ENCODE peak calls at places on chromosome 2, in five cellular contexts. C, N, Z, L and K are unnamed samples.

GRCh38 chr2:62199392-62200125 is 3.6 kb downstream of the B3GNT2 start:
- DNase-seq in N (no peak), C (no peak), L (no peak), Z (peak; percentile 50), K (no peak)

GRCh38 chr2:107467414-107467813 is 359.3 kb upstream of the RGPD4 start:
- DNase-seq in Z (no peak), C (no peak), N (no peak), L (no peak), K (no peak)

GRCh38 chr2:221924551-221924950 is 352.4 kb upstream of the EPHA4 start:
- DNase-seq in L (no peak), C (no peak), N (no peak), Z (no peak), K (no peak)

GRCh38 chr2:26352892-26353291 is 6.3 kb upstream of the ADGRF3 start:
- DNase-seq in N (no peak), C (no peak), Z (peak; percentile 76), L (no peak), K (no peak)

GRCh38 chr2:161138429-161138828 is 21.8 kb upstream of the TANK start:
- DNase-seq in N (peak; percentile 17), Z (no peak), L (no peak), C (no peak), K (no peak)

GRCh38 chr2:68248806-68249205 is 3.5 kb downstream of the PPP3R1 start:
- DNase-seq in Z (no peak), C (no peak), N (no peak), L (no peak), K (no peak)

GRCh38 chr2:96342085-96342484 is 6.5 kb downstream of the NCAPH start:
- DNase-seq in Z (peak; percentile 58), L (no peak), N (peak; percentile 37), C (no peak), K (peak; percentile 26)

GRCh38 chr2:112811841-112812306 is 24.7 kb downstream of the IL1B start:
- DNase-seq in C (no peak), Z (peak; percentile 74), L (no peak), N (no peak), K (no peak)

GRCh38 chr2:128301501-128301966 is 17.1 kb downstream of the HS6ST1 start:
- DNase-seq in N (no peak), Z (peak; percentile 99), C (no peak), L (no peak), K (no peak)

GRCh38 chr2:64122358-64122757 is 21.9 kb downstream of the PELI1 start:
- DNase-seq in N (no peak), Z (no peak), L (no peak), C (no peak), K (no peak)

GRCh38 chr2:44778221-44778654 is 163.3 kb upstream of the SIX3 start:
- DNase-seq in C (no peak), L (no peak), N (no peak), Z (no peak), K (no peak)

GRCh38 chr2:132654968-132655367 is 15.0 kb downstream of the LYPD1 start:
- DNase-seq in N (no peak), L (no peak), Z (no peak), C (no peak), K (no peak)

GRCh38 chr2:118046628-118047210 is 32.8 kb upstream of the CCDC93 start:
- DNase-seq in Z (peak; percentile 81), N (no peak), L (no peak), C (no peak), K (no peak)

GRCh38 chr2:170817999-170818293 is 1.3 kb downstream of the GAD1 start:
- DNase-seq in C (no peak), Z (no peak), N (no peak), L (no peak), K (no peak)

GRCh38 chr2:54386993-54387590 is 69.0 kb upstream of the SPTBN1 start:
- DNase-seq in C (no peak), Z (peak; percentile 77), L (no peak), N (no peak), K (no peak)

GRCh38 chr2:203105996-203106395 is 91.3 kb downstream of the NBEAL1 start:
- DNase-seq in C (no peak), N (no peak), L (no peak), Z (no peak), K (no peak)

GRCh38 chr2:241069821-241070281 is 32.2 kb downstream of the MTERF4 start:
- DNase-seq in L (no peak), C (no peak), Z (no peak), N (no peak), K (no peak)

GRCh38 chr2:113892004-113892740 is 2.3 kb downstream of the ACTR3 start:
- DNase-seq in Z (no peak), C (no peak), L (no peak), N (no peak), K (no peak)

GRCh38 chr2:78145997-78146722 is 624.0 kb upstream of the LRRTM4 start:
- DNase-seq in L (no peak), N (no peak), C (no peak), Z (no peak), K (no peak)

GRCh38 chr2:23624378-23624777 is 239.4 kb downstream of the KLHL29 start:
- DNase-seq in Z (no peak), L (no peak), C (no peak), N (no peak), K (no peak)

GRCh38 chr2:14790041-14790640 is 157.6 kb downstream of the LRATD1 start:
- DNase-seq in C (no peak), N (no peak), L (no peak), Z (peak; percentile 71), K (no peak)

GRCh38 chr2:70659551-70659950 is 105.9 kb upstream of the TGFA start:
- DNase-seq in Z (no peak), L (no peak), C (no peak), N (no peak), K (no peak)

GRCh38 chr2:238093181-238094140 is 6.7 kb upstream of the ESPNL start:
- DNase-seq in C (no peak), Z (no peak), N (no peak), L (no peak), K (no peak)

GRCh38 chr2:42851186-42851585 is 58.8 kb upstream of the HAAO start:
- DNase-seq in N (no peak), Z (no peak), C (no peak), L (no peak), K (no peak)

GRCh38 chr2:80969900-80970299 is 665.3 kb upstream of the LRRTM1 start:
- DNase-seq in N (no peak), L (no peak), Z (no peak), C (no peak), K (no peak)

GRCh38 chr2:80968450-80968849 is 663.9 kb upstream of the LRRTM1 start:
- DNase-seq in N (no peak), L (no peak), C (no peak), Z (no peak), K (no peak)
- H3K9me3 ChIP-seq in N (no peaks in the 10 kb centered on the region), L (no peaks in the 10 kb centered on the region), C (no peaks in the 10 kb centered on the region), Z (no peaks in the 10 kb centered on the region), K (peaks cover 4% of the 10 kb centered on the region)

GRCh38 chr2:234202601-234203000 is 152.1 kb downstream of the SPP2 start:
- DNase-seq in C (no peak), Z (no peak), L (no peak), N (no peak), K (no peak)

GRCh38 chr2:234203135-234203984 is 152.9 kb downstream of the SPP2 start:
- DNase-seq in C (no peak), L (no peak), N (no peak), Z (peak; percentile 97), K (no peak)

GRCh38 chr2:234198976-234199375 is 148.5 kb downstream of the SPP2 start:
- DNase-seq in N (no peak), L (no peak), Z (peak; percentile 43), C (no peak), K (no peak)

GRCh38 chr2:234206738-234207137 is 156.2 kb downstream of the SPP2 start:
- DNase-seq in N (no peak), L (no peak), C (no peak), Z (no peak), K (no peak)

DNA sequence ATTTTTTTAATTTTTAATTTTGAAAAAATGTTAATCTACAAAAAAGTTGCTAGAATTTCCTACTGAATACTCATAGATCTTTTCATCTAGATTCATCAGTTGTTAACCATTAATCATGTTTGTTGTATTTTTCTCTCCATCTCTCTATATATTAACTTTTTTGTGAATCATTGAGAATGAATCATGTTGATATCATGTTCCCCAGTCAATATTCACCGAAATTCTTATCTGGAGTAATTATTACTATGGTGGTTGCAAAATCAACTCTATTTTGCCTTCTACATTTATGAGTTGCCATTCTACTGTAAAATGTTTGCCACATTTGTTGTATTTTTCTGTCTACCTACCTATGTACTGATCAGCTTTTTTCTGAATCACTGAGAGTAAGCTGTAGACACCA is 154.0 kb downstream of the SPP2 start:
- DNase-seq in L (no peak), N (no peak), Z (peak; percentile 33), C (no peak), K (no peak)
- H3K9me3 ChIP-seq in L (no peaks in the 10 kb centered on the region), N (peaks cover 3% of the 10 kb centered on the region), Z (no peaks in the 10 kb centered on the region), C (no peaks in the 10 kb centered on the region), K (no peaks in the 10 kb centered on the region)

GRCh38 chr2:13289310-13289709 is 572.6 kb downstream of the TRIB2 start:
- DNase-seq in Z (no peak), L (no peak), N (no peak), C (no peak), K (no peak)
- H3K9me3 ChIP-seq in Z (no peaks in the 10 kb centered on the region), L (no peaks in the 10 kb centered on the region), N (no peaks in the 10 kb centered on the region), C (no peaks in the 10 kb centered on the region), K (no peaks in the 10 kb centered on the region)

GRCh38 chr2:185771396-185771795 is 32.8 kb downstream of the FSIP2 start:
- DNase-seq in N (no peak), C (no peak), Z (no peak), L (no peak), K (no peak)
- H3K9me3 ChIP-seq in N (no peaks in the 10 kb centered on the region), C (no peaks in the 10 kb centered on the region), Z (no peaks in the 10 kb centered on the region), L (no peaks in the 10 kb centered on the region), K (no peaks in the 10 kb centered on the region)

DNA sequence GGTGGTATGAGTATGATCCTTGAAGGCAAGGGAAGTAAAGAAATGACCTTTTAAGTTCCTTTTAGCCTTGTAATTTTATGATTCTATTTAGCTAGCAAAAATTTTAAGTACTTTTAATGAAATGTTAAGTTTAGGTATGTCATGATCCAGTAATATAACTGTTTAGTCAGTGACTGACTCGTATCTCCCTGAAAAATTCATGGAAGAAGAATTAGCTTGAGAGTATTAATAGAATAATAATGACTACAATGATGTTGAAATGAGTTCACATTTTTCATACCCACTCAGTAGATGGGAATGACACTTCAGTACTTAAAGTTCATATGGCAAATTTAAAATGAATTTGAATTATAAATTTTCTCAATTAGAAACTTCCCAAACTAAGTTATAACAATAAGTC is 14.6 kb downstream of the RAB3GAP1 start:
- DNase-seq in Z (peak; percentile 68), C (no peak), L (no peak), N (no peak), K (no peak)
- H3K9me3 ChIP-seq in Z (no peaks in the 10 kb centered on the region), C (no peaks in the 10 kb centered on the region), L (peaks cover 23% of the 10 kb centered on the region), N (peaks cover 2% of the 10 kb centered on the region), K (no peaks in the 10 kb centered on the region)

DNA sequence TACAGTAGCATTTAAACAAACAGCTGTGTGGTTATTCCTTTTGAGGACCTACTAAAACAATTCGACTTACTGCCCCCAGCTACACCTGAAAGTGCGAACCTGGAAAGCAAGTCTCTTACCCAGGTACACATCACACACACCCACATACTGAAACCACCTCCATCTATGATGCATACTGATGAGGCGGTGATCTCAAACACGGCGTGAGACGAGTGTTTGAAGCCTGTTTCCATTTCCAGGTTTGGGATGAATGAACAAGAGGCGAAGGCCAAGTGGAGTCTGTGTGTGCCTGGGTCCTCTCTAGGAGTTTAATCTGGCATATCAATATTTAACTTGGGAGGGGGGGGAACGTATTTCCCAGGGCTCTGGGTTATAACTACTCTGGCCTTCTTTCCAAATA is 1.6 kb downstream of the TMEM185B start:
- DNase-seq in N (no peak), L (no peak), C (no peak), Z (no peak), K (no peak)
- H3K9me3 ChIP-seq in N (no peaks in the 10 kb centered on the region), L (no peaks in the 10 kb centered on the region), C (no peaks in the 10 kb centered on the region), Z (no peaks in the 10 kb centered on the region), K (no peaks in the 10 kb centered on the region)